ENCODE peak calls at places on chromosomes 13 and 19, in four cellular contexts. I is right lobe of liver, N is heart right ventricle, M is fibroblast of the aortic adventitia. A is an unnamed sample.
A peak's percentile ranks its signal among the peaks of the same experiment; 100 is the strongest.

GRCh38 chr13:40756042-40756441 is 14.9 kb downstream of the MRPS31 start:
- DNase-seq in M (no peak), I (no peak), N (no peak), A (no peak)

GRCh38 chr19:40147693-40148347 is 43.4 kb upstream of the MAP3K10 start:
- DNase-seq in I (peak; percentile 37), N (no peak), M (peak; percentile 83), A (peak; percentile 80)

GRCh38 chr13:76307157-76307556 is 579.0 kb downstream of the KCTD12 start:
- DNase-seq in I (no peak), N (no peak), M (peak; percentile 88), A (no peak)

GRCh38 chr19:18612051-18612771 is 459 bp upstream of the TMEM59L start:
- DNase-seq in M (no peak), I (no peak), N (no peak), A (no peak)

GRCh38 chr19:19630426-19630825 is 2.4 kb upstream of the LPAR2 start:
- DNase-seq in N (no peak), M (no peak), I (no peak), A (no peak)

GRCh38 chr13:101739382-101740178 is 287.1 kb downstream of the ITGBL1 start:
- DNase-seq in I (peak; percentile 82), N (no peak), M (no peak), A (no peak)

GRCh38 chr13:113551081-113552000 is 33.2 kb upstream of the TFDP1 start:
- DNase-seq in M (no peak), N (no peak), I (no peak), A (no peak)

GRCh38 chr19:39070888-39071287 is 13.3 kb upstream of the ACP7 start:
- DNase-seq in I (no peak), N (no peak), M (no peak), A (peak; percentile 25)

GRCh38 chr13:33017410-33017929 is 1.2 kb downstream of the KL start:
- DNase-seq in I (peak; percentile 55), N (peak; percentile 62), M (peak; percentile 47), A (peak; percentile 65)

DNA sequence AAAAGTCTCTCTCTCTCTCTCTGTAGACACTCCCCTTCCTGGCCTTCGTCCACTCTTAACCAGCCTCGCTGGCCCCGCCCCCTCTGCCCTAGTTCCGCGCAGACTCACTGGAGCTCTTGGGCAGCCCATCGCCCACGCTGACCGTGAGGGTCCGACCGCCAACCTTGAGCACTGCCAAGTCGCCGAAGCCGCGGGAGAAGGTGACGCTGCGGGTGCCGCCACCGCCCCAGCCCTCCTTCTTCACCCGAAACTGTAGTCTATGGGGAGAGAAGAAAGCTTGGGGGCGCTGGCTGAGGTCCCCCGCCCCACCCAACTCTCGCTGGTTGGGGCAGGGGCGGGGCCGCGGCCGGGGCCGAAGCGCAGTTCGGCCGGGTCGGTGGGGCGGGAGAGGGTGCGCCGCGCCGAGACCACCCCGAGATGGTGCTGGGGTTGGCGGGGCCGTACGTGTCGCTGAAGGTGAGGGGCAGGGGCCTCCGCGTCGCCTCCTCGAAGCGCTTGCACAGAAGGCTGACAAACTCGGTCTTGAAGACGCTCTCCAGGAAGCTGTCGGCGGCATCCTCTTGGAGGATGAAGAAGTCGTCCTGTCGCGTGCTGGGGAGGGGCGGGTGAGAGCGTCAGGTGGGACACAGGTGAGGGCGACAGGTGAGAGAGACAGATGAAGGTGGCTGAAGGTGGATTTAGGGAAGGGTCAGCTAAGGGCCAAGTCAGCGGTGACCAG is 12.5 kb upstream of the ZNF414 start:
- DNase-seq in M (peak; percentile 89), N (peak; percentile 94), I (peak; percentile 92), A (peak; percentile 87)
- H3K4me3 ChIP-seq in M (peak overlapping the region; percentile 90), N (peak overlapping the region; percentile 86), I (peak overlapping the region; percentile 81), A (peak overlapping the region; percentile 71)

GRCh38 chr13:96792736-96793444 is 201.4 kb downstream of the OXGR1 start:
- DNase-seq in I (no peak), M (peak; percentile 45), N (no peak), A (peak; percentile 35)

GRCh38 chr13:96792188-96792587 is 202.1 kb downstream of the OXGR1 start:
- DNase-seq in M (no peak), N (no peak), I (no peak), A (no peak)

DNA sequence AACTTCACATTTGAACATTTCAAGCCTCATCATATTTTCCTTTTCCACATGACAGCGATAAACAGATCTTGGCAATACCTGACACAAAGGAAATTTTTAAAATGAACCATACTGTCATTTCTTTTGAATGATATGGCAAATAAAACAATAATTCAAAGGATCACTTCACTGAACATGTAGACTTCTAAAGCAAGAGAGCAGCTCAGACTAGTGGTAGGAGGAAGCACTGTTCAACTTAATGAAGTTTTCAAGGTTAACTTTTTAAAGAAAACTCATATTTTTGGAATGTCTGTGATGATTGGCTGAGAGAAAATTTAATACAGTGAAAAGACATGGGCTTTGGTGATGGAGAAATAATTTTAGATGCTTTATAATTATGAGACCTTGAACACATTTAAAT is 198.0 kb downstream of the OXGR1 start:
- DNase-seq in M (peak; percentile 29), N (no peak), I (no peak), A (peak; percentile 17)
- TF ChIP-seq CTCF in M (peak; percentile 55), N (no peak), I (no peak), A (peak; percentile 47)

GRCh38 chr13:99980201-99981114 is 1.1 kb upstream of the ZIC2 start:
- DNase-seq in I (peak; percentile 81), N (no peak), M (peak; percentile 29), A (peak; percentile 51)
- H3K4me3 ChIP-seq in I (peak overlapping the region; percentile 33), N (peak overlapping the region; percentile 46), M (peak overlapping the region; percentile 53), A (peak overlapping the region; percentile 30)

GRCh38 chr13:95626768-95627167 is 17.7 kb downstream of the DZIP1 start:
- DNase-seq in N (no peak), M (no peak), I (no peak), A (no peak)

GRCh38 chr13:95627590-95627989 is 16.9 kb downstream of the DZIP1 start:
- DNase-seq in I (no peak), N (no peak), M (peak; percentile 27), A (peak; percentile 73)

GRCh38 chr13:95620498-95621140 is 23.9 kb downstream of the DZIP1 start:
- DNase-seq in I (no peak), N (no peak), M (no peak), A (no peak)

GRCh38 chr13:95623141-95623540 is 21.4 kb downstream of the DZIP1 start:
- DNase-seq in I (no peak), N (no peak), M (no peak), A (no peak)

DNA sequence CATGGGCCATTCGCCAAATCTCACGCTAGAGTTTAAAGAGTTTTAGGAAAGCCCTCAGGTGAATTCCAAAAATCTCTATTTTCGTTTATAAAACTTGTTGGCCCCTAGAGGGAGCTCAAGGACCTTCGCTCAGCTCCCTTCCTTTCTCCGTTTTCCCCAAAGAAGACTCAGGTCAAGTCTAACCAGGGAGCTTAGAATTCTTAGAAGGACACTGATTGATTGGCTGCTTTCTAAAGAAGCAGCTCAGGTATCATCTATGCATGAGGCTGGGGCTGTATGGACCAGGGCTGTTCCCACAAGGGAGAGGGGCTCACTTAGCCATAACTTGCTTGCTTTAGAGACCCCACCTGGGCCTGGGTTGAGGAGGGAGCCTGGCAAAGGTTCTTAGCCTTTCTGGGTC is 20.5 kb downstream of the DZIP1 start:
- DNase-seq in N (no peak), M (peak; percentile 73), I (no peak), A (peak; percentile 65)
- TF ChIP-seq CTCF in N (peak; percentile 66), M (peak; percentile 62), I (peak; percentile 71), A (peak; percentile 73)

DNA sequence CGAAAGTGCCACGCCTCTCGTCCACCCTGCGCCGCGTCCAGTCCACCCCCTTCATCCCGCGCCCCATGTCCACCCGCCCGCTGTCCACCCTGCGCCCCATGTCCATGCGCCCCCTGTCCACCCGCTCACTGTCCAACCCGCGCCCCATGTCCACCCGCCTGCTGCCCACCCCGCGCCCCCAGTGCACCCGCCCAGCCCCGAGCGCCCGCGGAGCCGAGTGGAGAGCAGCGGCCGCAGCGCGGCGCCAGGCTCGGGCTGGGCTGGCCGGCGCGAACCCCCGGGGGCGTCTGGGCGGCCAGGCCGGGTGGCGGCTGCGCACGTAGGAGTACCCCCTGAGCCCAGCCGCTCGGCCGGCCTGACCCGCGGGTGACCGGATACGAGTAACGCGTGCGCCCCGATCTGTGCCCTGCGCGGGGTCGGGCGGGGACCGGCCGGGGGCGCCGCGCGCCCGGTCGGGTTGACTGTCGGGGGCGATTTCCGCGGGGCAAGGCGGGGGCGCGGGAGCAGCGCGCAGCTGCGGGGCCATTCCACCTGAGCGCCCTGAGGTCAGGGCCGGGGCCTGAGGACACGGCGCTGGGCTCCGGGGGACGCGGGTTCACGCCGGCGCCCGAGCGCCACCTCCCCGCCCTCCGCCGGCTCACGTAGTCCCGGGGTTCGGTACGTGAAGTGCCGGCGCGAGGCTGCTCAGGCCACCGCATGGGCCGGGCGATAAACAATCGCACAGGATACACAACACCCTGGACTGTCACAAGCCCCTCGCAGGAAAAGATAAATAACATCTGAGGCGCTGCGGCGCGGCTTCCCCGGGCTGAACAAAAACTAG is 37.5 kb upstream of the FLT1 start:
- DNase-seq in N (peak; percentile 47), I (peak; percentile 55), M (no peak), A (no peak)
- H3K4me3 ChIP-seq in N (peak overlapping the region; percentile 59), I (peak overlapping the region; percentile 8), M (peak overlapping the region; percentile 37), A (peak overlapping the region; percentile 37)

GRCh38 chr13:108342369-108343289 is 73.1 kb downstream of the TNFSF13B start:
- DNase-seq in N (no peak), I (no peak), M (peak; percentile 52), A (peak; percentile 50)
- TF ChIP-seq CTCF in N (peak; percentile 42), I (no peak), M (peak; percentile 65), A (peak; percentile 63)

GRCh38 chr19:41575998-41576397 is at the start of gene CEACAM21:
- DNase-seq in M (no peak), N (peak; percentile 53), I (peak; percentile 65), A (no peak)
- H3K4me3 ChIP-seq in M (no peak within 1 kb of the TSS), N (peak within 1 kb of the TSS; percentile 11), I (no peak within 1 kb of the TSS), A (no peak within 1 kb of the TSS)

GRCh38 chr13:44739120-44739519 is 163.0 kb upstream of the TSC22D1 start:
- DNase-seq in I (no peak), N (no peak), M (no peak), A (no peak)
- TF ChIP-seq CTCF in I (no peak), N (no peak), M (peak; percentile 16), A (peak; percentile 10)

GRCh38 chr19:2081873-2082810 is 14.0 kb downstream of the MOB3A start:
- DNase-seq in M (no peak), N (no peak), I (no peak), A (no peak)
- H3K4me3 ChIP-seq in M (no peak overlapping the region), N (no peak overlapping the region), I (no peak overlapping the region), A (no peak overlapping the region)

DNA sequence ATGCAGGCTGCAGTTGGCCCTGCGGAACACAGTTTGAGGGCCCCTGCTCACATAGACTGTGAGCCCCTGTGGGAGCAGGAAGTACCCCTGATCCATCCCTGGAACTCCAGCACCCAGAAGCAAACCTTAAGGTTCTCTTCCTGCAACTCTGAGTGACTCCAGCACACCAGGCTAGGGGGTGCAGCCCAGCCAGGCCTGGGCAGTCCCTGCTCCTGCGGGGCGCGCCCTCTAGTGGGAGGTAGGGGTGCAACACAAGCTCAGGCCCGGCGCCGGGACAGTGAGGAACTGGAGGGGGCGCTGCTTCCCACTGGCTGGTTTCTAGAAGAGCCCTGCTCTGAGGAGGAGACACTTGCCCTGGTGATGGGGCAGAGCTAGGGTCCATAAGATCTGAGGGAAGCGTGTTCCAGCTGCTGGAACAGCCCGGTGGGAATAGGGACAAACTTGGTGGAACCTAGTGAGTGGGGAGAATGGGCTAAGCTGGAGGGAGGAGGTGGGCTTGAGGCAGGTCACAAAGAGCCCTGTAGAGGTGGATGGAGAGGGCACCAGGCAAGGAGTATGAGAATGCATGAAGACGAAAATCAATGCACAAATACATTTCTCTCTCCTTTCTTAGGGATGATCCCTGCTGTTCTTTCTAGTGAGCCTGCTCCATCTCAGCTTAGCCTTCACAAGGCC is 5.0 kb downstream of the ZSCAN5A start:
- DNase-seq in M (peak; percentile 7), N (no peak), I (no peak), A (peak; percentile 41)
- TF ChIP-seq CTCF in M (peak; percentile 59), N (peak; percentile 64), I (peak; percentile 33), A (peak; percentile 79)

A was measured in fibroblast of mammary gland.